ENCODE peak calls at places on chromosomes 11 and 22, in four cellular contexts. A is K562; V is neural crest cell; R is naive thymus-derived CD8-positive, alpha-beta T cell. X is an unnamed sample.
A peak's percentile ranks its signal among the peaks of the same experiment; 100 is the strongest.

GRCh38 chr11:120009938-120010337 is 128.0 kb downstream of the TRIM29 start:
- DNase-seq in A (no peak), V (no peak), R (no peak), X (no peak)

GRCh38 chr22:40183029-40183581 is 5.4 kb downstream of the TNRC6B start:
- DNase-seq in A (peak; percentile 35), V (no peak), R (no peak), X (no peak)

GRCh38 chr22:31046591-31047226 is 34.4 kb upstream of the SMTN start:
- DNase-seq in A (peak; percentile 43), V (peak; percentile 25), R (no peak), X (no peak)

GRCh38 chr11:85750646-85751045 is 60.3 kb downstream of the SYTL2 start:
- DNase-seq in A (no peak), V (no peak), R (no peak), X (no peak)

GRCh38 chr11:68271023-68271780 is 571 bp downstream of the C11orf24 start:
- DNase-seq in A (peak; percentile 87), V (peak; percentile 57), R (peak; percentile 49), X (peak; percentile 45)

GRCh38 chr11:129814244-129814992 is 1.2 kb upstream of the TMEM45B start:
- DNase-seq in A (peak; percentile 65), V (no peak), R (peak; percentile 62), X (peak; percentile 31)

GRCh38 chr11:44496391-44496790 is 69.1 kb upstream of the CD82 start:
- DNase-seq in A (no peak), V (no peak), R (no peak), X (no peak)

GRCh38 chr11:15446929-15447328 is 332.2 kb downstream of the INSC start:
- DNase-seq in A (no peak), V (no peak), R (no peak), X (no peak)

GRCh38 chr22:49015459-49015858 is 812.2 kb downstream of the BRD1 start:
- DNase-seq in A (no peak), V (no peak), R (no peak), X (no peak)

GRCh38 chr22:25475554-25476022 is 88.9 kb upstream of the GRK3 start:
- DNase-seq in A (no peak), V (no peak), R (no peak), X (no peak)

GRCh38 chr22:26658671-26659478 is 1.5 kb downstream of the MIAT start:
- DNase-seq in A (peak; percentile 93), V (peak; percentile 25), R (peak; percentile 64), X (peak; percentile 68)

GRCh38 chr11:78259777-78260470 is 71.2 kb downstream of the USP35 start:
- DNase-seq in A (peak; percentile 66), V (no peak), R (no peak), X (no peak)

GRCh38 chr11:14861680-14862079 is 30.4 kb downstream of the CYP2R1 start:
- DNase-seq in A (peak; percentile 9), V (no peak), R (no peak), X (no peak)

GRCh38 chr22:42856865-42857704 is at the start of gene ARFGAP3:
- DNase-seq in A (peak; percentile 89), V (peak; percentile 92), R (peak; percentile 95), X (peak; percentile 88)

GRCh38 chr11:59787816-59788215 is 22.8 kb downstream of the MRPL16 start:
- DNase-seq in A (no peak), V (no peak), R (no peak), X (no peak)